ENCODE peak calls at places on chromosome 5, in ten cellular contexts. O is OCI-LY7; R is H9; W is fibroblast of lung; A is hippocampal formation; F is amygdala; L is RWPE1; B is skeletal muscle cell; S is HCEC 1CT; M is activated CD4-positive, alpha-beta T cell treated with anti-CD3 and anti-CD28 coated beads for 24 hours. Y is an unnamed sample.

GRCh38 chr5:161847447-161847846 is 473 bp upstream of the GABRA1 start:
- DNase-seq in O (no peak), R (peak), W (no peak), A (no peak), F (no peak), L (no peak), B (no peak), S (no peak), M (no peak), Y (no peak)

GRCh38 chr5:144024601-144025000 is 145.9 kb downstream of the YIPF5 start:
- DNase-seq in O (no peak), R (no peak), W (peak), A (no peak), F (no peak), L (no peak), B (no peak), S (peak), M (no peak), Y (peak)

GRCh38 chr5:1718669-1719068 is 81.0 kb downstream of the MRPL36 start:
- DNase-seq in O (peak), R (no peak), W (no peak), A (no peak), F (no peak), L (no peak), B (no peak), S (no peak), M (no peak), Y (no peak)

GRCh38 chr5:60700347-60700815 is 415 bp upstream of the DEPDC1B start:
- DNase-seq in O (no peak), R (no peak), W (no peak), A (no peak), F (no peak), L (peak), B (no peak), S (peak), M (peak), Y (no peak)

GRCh38 chr5:159419567-159419966 is 89.3 kb upstream of the IL12B start:
- DNase-seq in O (no peak), R (peak), W (no peak), A (no peak), F (no peak), L (peak), B (no peak), S (no peak), M (no peak), Y (no peak)

GRCh38 chr5:169116961-169117461 is 183.9 kb downstream of the SLIT3 start:
- DNase-seq in O (no peak), R (peak), W (no peak), A (no peak), F (no peak), L (no peak), B (no peak), S (no peak), M (no peak), Y (no peak)

GRCh38 chr5:172477466-172477865 is 23.1 kb upstream of the SH3PXD2B start:
- DNase-seq in O (no peak), R (no peak), W (peak), A (no peak), F (no peak), L (no peak), B (no peak), S (no peak), M (no peak), Y (no peak)

GRCh38 chr5:54302267-54302687 is 8.1 kb downstream of the ARL15 start:
- DNase-seq in O (no peak), R (no peak), W (peak), A (no peak), F (no peak), L (no peak), B (no peak), S (peak), M (no peak), Y (peak)

GRCh38 chr5:17370651-17371050 is 127.4 kb upstream of the TAF11L2 start:
- DNase-seq in O (no peak), R (no peak), W (no peak), A (no peak), F (no peak), L (peak), B (no peak), S (no peak), M (no peak), Y (no peak)

GRCh38 chr5:175520321-175520720 is 42.0 kb downstream of the SFXN1 start:
- DNase-seq in O (no peak), R (no peak), W (no peak), A (no peak), F (no peak), L (no peak), B (no peak), S (no peak), M (peak), Y (no peak)

GRCh38 chr5:142585451-142585850 is 100.4 kb downstream of the FGF1 start:
- DNase-seq in O (no peak), R (no peak), W (no peak), A (no peak), F (no peak), L (no peak), B (no peak), S (no peak), M (no peak), Y (no peak)

GRCh38 chr5:1245901-1246576 is 20.9 kb downstream of the SLC6A18 start:
- DNase-seq in O (peak), R (peak), W (no peak), A (no peak), F (peak), L (no peak), B (no peak), S (no peak), M (no peak), Y (no peak)

Y was measured in kidney tubule cell.